ENCODE peak calls at places on chromosomes 1 and 21, in four cellular contexts. D is spleen, Y is A549, L is left ventricle myocardium inferior. F is an unnamed sample.

GRCh38 chr1:212034516-212035122 is 738 bp downstream of the INTS7 start:
- DNase-seq in D (no peak), Y (no peak), L (no peak), F (no peak)

GRCh38 chr21:25885880-25886279 is 151.1 kb downstream of the GABPA start:
- DNase-seq in D (no peak), Y (no peak), L (no peak), F (no peak)

GRCh38 chr1:31768939-31769704 is 5.0 kb upstream of the ADGRB2 start:
- DNase-seq in D (no peak), Y (no peak), L (no peak), F (no peak)

GRCh38 chr1:187408217-187409004 is 579.7 kb downstream of the PLA2G4A start:
- DNase-seq in D (no peak), Y (no peak), L (no peak), F (no peak)

GRCh38 chr1:222769181-222769580 is 32.2 kb downstream of the FAM177B start:
- DNase-seq in D (no peak), Y (peak; percentile 33), L (no peak), F (no peak)

GRCh38 chr1:198449727-198450433 is 90.6 kb downstream of the ATP6V1G3 start:
- DNase-seq in D (no peak), Y (no peak), L (no peak), F (no peak)

GRCh38 chr1:201145816-201146215 is 8.5 kb downstream of the TMEM9 start:
- DNase-seq in D (peak; percentile 52), Y (no peak), L (no peak), F (no peak)

GRCh38 chr21:31346256-31346821 is 2.3 kb upstream of the TIAM1 start:
- DNase-seq in D (no peak), Y (no peak), L (no peak), F (no peak)

GRCh38 chr1:38037481-38037939 is 9.1 kb downstream of the POU3F1 start:
- DNase-seq in D (no peak), Y (no peak), L (no peak), F (no peak)

GRCh38 chr1:53121319-53122172 is 20.9 kb downstream of the SLC1A7 start:
- DNase-seq in D (no peak), Y (no peak), L (peak; percentile 69), F (no peak)

DNA sequence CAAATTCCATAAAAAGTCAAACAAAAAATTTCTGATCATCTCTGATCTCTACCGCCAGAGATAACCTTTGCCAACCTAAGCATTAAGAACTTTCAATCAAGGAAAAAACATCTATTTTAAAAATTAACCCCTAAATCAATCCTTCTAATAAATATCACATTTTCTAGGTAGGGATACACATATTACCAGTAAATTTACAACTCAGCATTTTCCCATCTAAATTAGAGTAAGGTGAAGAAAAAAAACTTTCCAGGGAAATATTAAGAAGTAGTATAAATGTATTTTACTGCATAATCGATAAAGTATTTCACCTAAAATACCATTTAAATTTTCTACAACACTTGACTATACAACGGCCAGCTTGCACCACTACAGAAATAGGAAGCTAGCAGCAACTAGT is 1.5 kb downstream of the STX6 start:
- DNase-seq in D (no peak), Y (no peak), L (no peak), F (no peak)
- H3K27ac ChIP-seq in D (peak overlapping the region; percentile 90), Y (peak overlapping the region; percentile 88), L (peak overlapping the region; percentile 88), F (peak overlapping the region; percentile 91)

GRCh38 chr1:3548156-3548893 is 63.0 kb downstream of the MEGF6 start:
- DNase-seq in D (no peak), Y (no peak), L (no peak), F (no peak)
- H3K27ac ChIP-seq in D (no peak overlapping the region), Y (no peak overlapping the region), L (no peak overlapping the region), F (no peak overlapping the region)

GRCh38 chr1:230206976-230207375 is 139.9 kb downstream of the GALNT2 start:
- DNase-seq in D (no peak), Y (no peak), L (no peak), F (no peak)

GRCh38 chr1:230204852-230205251 is 137.8 kb downstream of the GALNT2 start:
- DNase-seq in D (no peak), Y (no peak), L (no peak), F (peak; percentile 77)

GRCh38 chr1:230208619-230209261 is 141.7 kb downstream of the GALNT2 start:
- DNase-seq in D (no peak), Y (no peak), L (no peak), F (no peak)

GRCh38 chr1:230207598-230207997 is 140.6 kb downstream of the GALNT2 start:
- DNase-seq in D (no peak), Y (no peak), L (no peak), F (no peak)

DNA sequence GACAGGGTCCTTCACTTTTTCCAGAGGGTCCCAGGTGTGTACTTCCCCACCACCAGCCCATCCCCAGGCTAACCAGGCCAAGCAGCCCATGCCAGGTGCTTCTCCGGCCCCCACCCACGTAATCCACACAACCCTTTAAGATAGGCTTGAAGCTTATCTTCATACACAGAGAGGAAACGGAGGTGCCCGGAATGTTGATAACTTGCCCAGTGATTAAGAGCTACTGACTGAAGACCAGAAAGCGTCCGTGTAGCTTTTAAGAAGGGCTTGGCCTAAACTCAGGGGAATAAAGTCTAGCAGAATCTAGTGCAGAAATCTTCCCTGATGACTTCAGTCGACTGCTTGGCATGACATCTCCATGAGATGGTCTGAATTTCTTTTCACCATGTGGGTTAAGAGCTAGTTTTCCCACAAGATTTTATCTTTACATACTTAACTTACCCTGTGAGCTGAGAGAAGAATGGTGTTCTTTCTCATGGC is 138.7 kb downstream of the GALNT2 start:
- DNase-seq in D (no peak), Y (no peak), L (no peak), F (no peak)
- H3K27ac ChIP-seq in D (no peak overlapping the region), Y (no peak overlapping the region), L (no peak overlapping the region), F (peak overlapping the region; percentile 70)

DNA sequence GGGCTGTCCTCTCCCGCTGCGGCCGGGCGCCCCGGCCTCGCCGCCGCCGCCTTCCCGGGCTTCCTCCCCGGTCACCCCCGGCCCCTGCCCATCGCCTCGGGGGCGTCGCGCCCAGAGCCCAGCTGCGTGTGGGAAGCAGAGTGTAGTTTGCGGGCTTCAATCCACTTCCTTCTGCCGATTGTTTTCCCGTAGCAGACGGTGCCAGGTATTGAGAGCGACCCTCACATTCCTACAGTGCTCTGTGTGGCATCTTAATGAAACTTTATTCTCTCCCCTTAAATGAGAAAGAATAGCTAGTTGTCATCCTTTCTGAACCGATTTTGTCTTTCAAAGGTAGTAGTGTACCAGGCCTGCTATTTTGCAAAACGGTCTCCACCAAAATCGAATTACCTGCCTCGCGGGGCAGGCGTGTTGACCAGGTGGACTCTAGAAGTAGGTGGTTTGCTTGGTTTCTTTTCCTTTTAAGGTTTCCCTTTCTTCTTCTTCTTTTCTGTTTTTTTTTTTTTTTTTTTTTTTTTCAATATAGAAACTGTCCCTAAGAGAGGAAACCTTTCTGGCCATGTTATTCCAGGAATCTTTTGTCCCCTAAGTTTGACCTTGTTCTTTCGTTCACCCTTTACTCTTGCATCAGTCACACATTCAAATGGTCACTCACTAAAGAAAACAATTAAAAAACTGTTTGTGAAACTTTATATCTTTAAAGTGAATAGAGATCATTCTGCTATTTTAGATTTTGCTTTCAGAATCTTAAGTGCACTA is 881 bp downstream of the USP25 start:
- DNase-seq in D (no peak), Y (no peak), L (no peak), F (no peak)
- H3K27ac ChIP-seq in D (peak overlapping the region; percentile 95), Y (peak overlapping the region; percentile 98), L (peak overlapping the region; percentile 97), F (peak overlapping the region; percentile 94)

GRCh38 chr1:28297826-28298225 is 31.0 kb upstream of the MED18 start:
- DNase-seq in D (no peak), Y (no peak), L (no peak), F (no peak)

GRCh38 chr1:28298438-28298837 is 30.4 kb upstream of the MED18 start:
- DNase-seq in D (no peak), Y (no peak), L (no peak), F (no peak)

GRCh38 chr1:28291711-28292110 is 32.4 kb downstream of the SESN2 start:
- DNase-seq in D (no peak), Y (no peak), L (no peak), F (no peak)

GRCh38 chr1:28296401-28297220 is 32.2 kb upstream of the MED18 start:
- DNase-seq in D (no peak), Y (peak; percentile 51), L (no peak), F (no peak)

GRCh38 chr1:28295936-28296335 is 32.9 kb upstream of the MED18 start:
- DNase-seq in D (no peak), Y (no peak), L (no peak), F (no peak)
- H3K27ac ChIP-seq in D (no peak overlapping the region), Y (peak overlapping the region; percentile 45), L (no peak overlapping the region), F (no peak overlapping the region)

GRCh38 chr1:67446893-67447292 is 16.7 kb upstream of the SERBP1 start:
- DNase-seq in D (no peak), Y (no peak), L (no peak), F (no peak)
- H3K27ac ChIP-seq in D (no peak overlapping the region), Y (no peak overlapping the region), L (no peak overlapping the region), F (no peak overlapping the region)

F was measured in lower lobe of right lung.